ENCODE peak calls at places on chromosomes 12 and 14, in six cellular contexts. L, Q, W, J, E and U are unnamed samples.

GRCh38 chr12:108623577-108623976 is 10.1 kb downstream of the SELPLG start:
- DNase-seq in L (no peak), Q (no peak), W (no peak), J (no peak), E (no peak), U (no peak)

GRCh38 chr14:50839048-50839447 is 8.1 kb upstream of the NIN start:
- DNase-seq in L (no peak), Q (no peak), W (no peak), J (no peak), E (no peak), U (no peak)

GRCh38 chr14:38958589-38958988 is 144.4 kb downstream of the SEC23A start:
- DNase-seq in L (no peak), Q (no peak), W (no peak), J (no peak), E (peak), U (peak)

GRCh38 chr14:100529561-100530031 is 57.6 kb downstream of the BEGAIN start:
- DNase-seq in L (peak), Q (peak), W (peak), J (no peak), E (no peak), U (no peak)

GRCh38 chr14:84806627-84807026 is 723.3 kb upstream of the FLRT2 start:
- DNase-seq in L (no peak), Q (no peak), W (no peak), J (no peak), E (peak), U (peak)

GRCh38 chr12:57159341-57159740 is 11.9 kb upstream of the LRP1-AS start:
- DNase-seq in L (no peak), Q (no peak), W (no peak), J (no peak), E (no peak), U (no peak)

GRCh38 chr14:70658899-70659298 is 17.2 kb downstream of the TTC9 start:
- DNase-seq in L (no peak), Q (no peak), W (no peak), J (no peak), E (no peak), U (no peak)

GRCh38 chr12:124679533-124680371 is 112.3 kb upstream of the NCOR2 start:
- DNase-seq in L (no peak), Q (no peak), W (no peak), J (no peak), E (no peak), U (no peak)

GRCh38 chr14:22791302-22791701 is 23.9 kb downstream of the SLC7A7 start:
- DNase-seq in L (no peak), Q (no peak), W (no peak), J (no peak), E (peak), U (peak)

DNA sequence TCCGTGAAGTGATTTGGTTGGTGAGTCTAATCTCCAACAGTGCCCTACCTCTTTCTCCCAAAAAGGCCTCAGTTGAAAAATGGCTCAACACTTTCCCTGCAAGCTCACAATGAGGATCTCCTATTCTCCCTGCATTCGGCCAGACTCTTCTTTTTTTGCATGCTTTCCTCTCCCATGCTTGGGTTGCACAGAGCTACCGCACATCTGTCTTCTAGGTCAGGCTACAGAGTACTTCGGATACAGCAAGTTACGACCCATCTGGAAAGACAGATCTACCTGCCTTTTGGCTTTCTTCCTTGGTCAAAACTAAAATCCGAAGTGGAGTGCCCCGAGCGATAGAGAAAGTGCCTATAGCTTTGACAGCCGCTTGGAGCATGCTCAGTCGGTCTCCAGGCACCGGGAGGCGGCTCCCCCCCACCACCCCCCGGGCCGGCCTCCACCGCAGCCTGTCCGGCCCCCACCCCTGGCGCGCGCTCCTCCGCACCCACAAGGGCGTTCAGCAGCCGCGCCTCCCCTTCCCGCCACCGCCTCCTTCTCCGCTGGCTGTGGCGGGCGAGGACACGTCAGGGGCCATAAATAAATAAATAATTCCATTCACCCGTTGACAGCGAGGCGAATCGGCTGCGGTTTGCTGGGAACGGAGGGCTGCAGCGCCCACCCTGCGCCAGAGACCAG is at the start of gene SLC16A7:
- DNase-seq in L (peak), Q (no peak), W (peak), J (peak), E (peak), U (peak)
- TF ChIP-seq CTCF in L (no peak), Q (no peak), W (no peak), J (no peak), E (peak), U (no peak)

GRCh38 chr12:48716493-48717251 is at the start of gene CCNT1:
- DNase-seq in L (peak), Q (peak), W (peak), J (peak), E (peak), U (peak)
- TF ChIP-seq CTCF in L (no peak), Q (no peak), W (no peak), J (no peak), E (peak), U (peak)

GRCh38 chr12:86838709-86839108 is 582.5 kb upstream of the MGAT4C start:
- DNase-seq in L (no peak), Q (no peak), W (no peak), J (no peak), E (peak), U (peak)

GRCh38 chr12:86838264-86838663 is 582.1 kb upstream of the MGAT4C start:
- DNase-seq in L (no peak), Q (no peak), W (no peak), J (no peak), E (no peak), U (no peak)

GRCh38 chr12:86834217-86834616 is 578.0 kb upstream of the MGAT4C start:
- DNase-seq in L (no peak), Q (no peak), W (no peak), J (no peak), E (peak), U (no peak)

DNA sequence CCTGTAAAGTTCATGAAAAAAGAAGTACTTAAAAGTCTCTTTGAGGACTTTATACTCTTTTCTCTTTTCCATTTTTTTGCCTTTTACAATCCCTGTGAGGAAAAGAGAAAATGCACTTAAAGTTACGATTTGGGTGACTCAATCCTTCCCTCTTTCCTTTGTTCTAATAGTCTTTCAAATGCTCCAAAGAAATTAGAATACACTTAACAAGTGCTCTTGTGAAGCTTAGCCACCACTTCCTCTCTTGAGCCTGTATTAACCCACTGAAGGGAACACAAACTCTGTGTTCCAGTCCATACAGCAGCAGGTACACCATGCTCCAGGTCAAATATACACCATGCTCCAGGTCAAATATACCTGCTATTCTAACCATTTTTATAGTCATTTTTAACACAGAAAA is 581.1 kb upstream of the MGAT4C start:
- DNase-seq in L (no peak), Q (no peak), W (no peak), J (no peak), E (no peak), U (no peak)
- TF ChIP-seq CTCF in L (no peak), Q (no peak), W (no peak), J (no peak), E (no peak), U (no peak)

GRCh38 chr12:48972213-48973021 is 882 bp upstream of the WNT10B start:
- DNase-seq in L (no peak), Q (no peak), W (no peak), J (no peak), E (no peak), U (no peak)
- TF ChIP-seq CTCF in L (no peak), Q (no peak), W (no peak), J (no peak), E (no peak), U (no peak)

DNA sequence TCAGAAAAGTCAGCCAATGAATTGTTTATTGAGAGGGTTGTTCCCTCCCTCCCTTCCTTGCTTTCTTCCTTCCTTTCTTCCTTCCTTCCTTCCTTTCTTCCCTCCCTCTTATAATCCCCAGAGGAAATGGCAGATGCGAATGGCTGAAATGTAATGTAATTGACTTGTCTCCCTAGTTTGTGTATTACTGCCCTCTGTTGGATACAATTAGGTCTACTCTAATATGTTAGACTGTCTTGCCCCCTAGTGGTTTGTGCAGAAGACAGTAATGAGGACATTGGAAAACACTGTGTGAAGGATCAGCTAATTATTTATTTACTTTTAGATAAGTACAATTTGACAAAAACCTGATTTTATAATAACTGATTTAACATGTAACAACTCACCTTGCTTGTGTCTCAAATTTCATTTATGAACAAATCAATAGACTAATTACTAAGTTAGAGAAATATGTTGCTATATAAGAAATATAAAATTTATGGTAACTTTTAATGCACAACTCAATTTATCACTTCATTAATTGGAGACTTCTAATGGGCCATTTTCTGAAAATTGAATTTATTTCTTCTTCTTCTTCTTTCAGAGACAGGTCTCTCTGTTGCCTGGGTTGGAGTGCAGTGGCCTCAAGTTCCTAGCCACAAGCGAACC is 229.8 kb upstream of the LRIG3 start:
- DNase-seq in L (no peak), Q (no peak), W (no peak), J (peak), E (peak), U (peak)
- TF ChIP-seq CTCF in L (peak), Q (peak), W (peak), J (peak), E (peak), U (no peak)

GRCh38 chr12:49708851-49709250 is 1.6 kb upstream of the FMNL3 start:
- DNase-seq in L (no peak), Q (no peak), W (no peak), J (no peak), E (no peak), U (no peak)

GRCh38 chr12:49707127-49707811 is at the start of gene FMNL3:
- DNase-seq in L (peak), Q (peak), W (peak), J (peak), E (peak), U (peak)

GRCh38 chr12:49705479-49706267 is 1.5 kb downstream of the FMNL3 start:
- DNase-seq in L (peak), Q (peak), W (peak), J (peak), E (peak), U (peak)

GRCh38 chr12:49706351-49707126 is 666 bp downstream of the FMNL3 start:
- DNase-seq in L (peak), Q (peak), W (peak), J (peak), E (peak), U (peak)

DNA sequence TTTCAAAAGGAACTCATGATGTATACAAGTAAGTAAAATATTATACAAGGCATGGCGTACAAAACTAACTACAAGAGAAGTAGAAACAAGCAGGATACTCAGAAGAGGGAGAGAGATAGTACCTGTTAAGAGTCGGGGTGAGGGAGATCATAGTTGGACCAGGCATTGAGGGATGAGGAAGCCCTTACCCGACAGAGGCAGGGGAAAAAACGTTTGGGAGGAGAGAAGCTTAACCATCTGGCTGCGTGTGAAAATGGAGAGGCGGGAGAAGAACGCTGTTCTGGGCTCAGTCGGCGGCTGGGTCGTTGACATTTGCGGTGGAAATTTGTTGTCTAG is 575 bp upstream of the FMNL3 start:
- DNase-seq in L (no peak), Q (no peak), W (no peak), J (no peak), E (no peak), U (no peak)
- TF ChIP-seq CTCF in L (peak), Q (no peak), W (no peak), J (peak), E (no peak), U (no peak)

DNA sequence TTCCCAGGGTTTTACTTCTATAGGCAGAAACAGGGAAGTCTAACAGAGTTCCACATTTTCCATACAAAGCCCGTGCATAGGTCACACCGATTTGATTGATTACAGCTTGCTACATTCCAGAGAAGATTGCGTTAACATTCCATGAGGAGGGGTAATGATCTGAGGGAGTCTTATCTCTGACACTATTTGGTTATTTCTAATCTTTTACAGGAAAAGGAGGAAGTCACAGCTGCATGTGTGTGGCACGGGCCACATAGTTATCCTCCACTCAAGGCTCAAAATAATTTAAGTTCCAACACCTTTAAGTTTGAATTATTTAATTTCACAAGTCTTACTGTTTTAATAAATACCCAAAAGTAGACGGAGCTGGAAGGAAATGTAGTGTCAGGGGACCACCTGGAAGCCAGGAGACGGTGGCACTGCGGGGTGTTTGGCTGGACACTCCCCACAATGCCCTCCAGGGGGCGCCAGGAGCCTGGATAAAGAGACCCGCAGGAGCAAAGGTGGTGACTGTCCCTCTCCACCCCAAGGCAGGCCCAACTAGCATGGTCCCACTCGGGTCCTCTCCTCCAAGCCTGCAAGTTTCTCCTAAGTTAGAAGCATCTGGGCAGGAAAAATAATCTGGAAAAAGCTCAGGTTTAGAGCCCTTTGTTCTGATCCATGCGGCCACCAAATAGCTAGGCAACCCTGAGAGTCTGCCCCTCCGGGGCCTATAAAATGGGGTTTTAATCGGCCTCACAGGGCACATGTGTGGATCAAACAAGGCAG is 20.2 kb downstream of the KRT8 start:
- DNase-seq in L (peak), Q (peak), W (peak), J (peak), E (peak), U (peak)
- TF ChIP-seq CTCF in L (peak), Q (peak), W (peak), J (peak), E (peak), U (peak)